ENCODE peak calls at places on chromosomes 12 and 14, in six cellular contexts. One of them, this sample, is unnamed.

GRCh38 chr12:44881197-44881596 is 5.1 kb upstream of the NELL2 start:
- DNase-seq in upper lobe of right lung: no peak
- DNase-seq in fibroblast of lung: no peak
- DNase-seq in hepatocyte: no peak
- DNase-seq in H7: no peak
- DNase-seq in AG04449: no peak
- DNase-seq in this sample: no peak

GRCh38 chr14:75279153-75279738 is 618 bp downstream of the FOS start:
- DNase-seq in H7: peak; percentile 52
- DNase-seq in AG04449: no peak
- DNase-seq in upper lobe of right lung: peak; percentile 82
- DNase-seq in hepatocyte: peak; percentile 57
- DNase-seq in fibroblast of lung: peak; percentile 90
- DNase-seq in this sample: peak; percentile 94

GRCh38 chr12:19402211-19402610 is 37.1 kb upstream of the AEBP2 start:
- DNase-seq in fibroblast of lung: no peak
- DNase-seq in hepatocyte: no peak
- DNase-seq in upper lobe of right lung: no peak
- DNase-seq in H7: no peak
- DNase-seq in AG04449: no peak
- DNase-seq in this sample: no peak

GRCh38 chr12:7189398-7190267 is at the start of gene PEX5:
- DNase-seq in AG04449: peak; percentile 42
- DNase-seq in H7: peak; percentile 94
- DNase-seq in hepatocyte: peak; percentile 96
- DNase-seq in fibroblast of lung: peak; percentile 94
- DNase-seq in upper lobe of right lung: peak; percentile 94
- DNase-seq in this sample: peak; percentile 94

GRCh38 chr14:69314327-69314726 is 54.4 kb downstream of the GALNT16 start:
- DNase-seq in fibroblast of lung: no peak
- DNase-seq in upper lobe of right lung: peak; percentile 16
- DNase-seq in hepatocyte: no peak
- DNase-seq in AG04449: no peak
- DNase-seq in H7: no peak
- DNase-seq in this sample: peak; percentile 48

GRCh38 chr12:31226639-31227038 is 99.3 kb downstream of the SINHCAF start:
- DNase-seq in hepatocyte: no peak
- DNase-seq in H7: no peak
- DNase-seq in upper lobe of right lung: no peak
- DNase-seq in AG04449: no peak
- DNase-seq in fibroblast of lung: no peak
- DNase-seq in this sample: no peak

GRCh38 chr12:2783936-2784600 is 10.7 kb upstream of the FKBP4 start:
- DNase-seq in upper lobe of right lung: peak; percentile 83
- DNase-seq in hepatocyte: peak; percentile 77
- DNase-seq in H7: peak; percentile 83
- DNase-seq in AG04449: no peak
- DNase-seq in fibroblast of lung: peak; percentile 52
- DNase-seq in this sample: peak; percentile 79

GRCh38 chr12:100858658-100859057 is 64.1 kb downstream of the ANO4 start:
- DNase-seq in AG04449: no peak
- DNase-seq in fibroblast of lung: no peak
- DNase-seq in upper lobe of right lung: no peak
- DNase-seq in hepatocyte: no peak
- DNase-seq in H7: no peak
- DNase-seq in this sample: no peak

GRCh38 chr14:94571395-94571794 is 9.8 kb upstream of the SERPINA5 start:
- DNase-seq in fibroblast of lung: peak; percentile 16
- DNase-seq in upper lobe of right lung: no peak
- DNase-seq in hepatocyte: no peak
- DNase-seq in H7: no peak
- DNase-seq in AG04449: no peak
- DNase-seq in this sample: no peak

GRCh38 chr12:82818276-82819035 is 131.8 kb downstream of the TMTC2 start:
- DNase-seq in AG04449: no peak
- DNase-seq in upper lobe of right lung: no peak
- DNase-seq in fibroblast of lung: peak; percentile 12
- DNase-seq in H7: no peak
- DNase-seq in hepatocyte: no peak
- DNase-seq in this sample: no peak

GRCh38 chr14:92503756-92504491 is 9.7 kb upstream of the RIN3 start:
- DNase-seq in upper lobe of right lung: no peak
- DNase-seq in H7: no peak
- DNase-seq in AG04449: no peak
- DNase-seq in fibroblast of lung: peak; percentile 31
- DNase-seq in hepatocyte: peak; percentile 62
- DNase-seq in this sample: peak; percentile 45

GRCh38 chr12:104057771-104058197 is 6.5 kb upstream of the HCFC2 start:
- DNase-seq in H7: peak; percentile 52
- DNase-seq in AG04449: no peak
- DNase-seq in fibroblast of lung: peak; percentile 41
- DNase-seq in hepatocyte: no peak
- DNase-seq in upper lobe of right lung: no peak
- DNase-seq in this sample: no peak

GRCh38 chr14:77186911-77187648 is 5.5 kb downstream of the TMEM63C start:
- DNase-seq in upper lobe of right lung: no peak
- DNase-seq in H7: peak; percentile 46
- DNase-seq in fibroblast of lung: no peak
- DNase-seq in hepatocyte: peak; percentile 60
- DNase-seq in AG04449: no peak
- DNase-seq in this sample: peak; percentile 50

GRCh38 chr14:89445252-89445973 is 28.4 kb upstream of the FOXN3 start:
- DNase-seq in hepatocyte: no peak
- DNase-seq in AG04449: no peak
- DNase-seq in fibroblast of lung: no peak
- DNase-seq in upper lobe of right lung: no peak
- DNase-seq in H7: no peak
- DNase-seq in this sample: peak; percentile 33

GRCh38 chr12:39780527-39781446 is 161.2 kb upstream of the ABCD2 start:
- DNase-seq in hepatocyte: no peak
- DNase-seq in upper lobe of right lung: no peak
- DNase-seq in AG04449: no peak
- DNase-seq in fibroblast of lung: peak; percentile 3
- DNase-seq in H7: no peak
- DNase-seq in this sample: no peak

GRCh38 chr12:75852956-75853355 is 178.6 kb downstream of the PHLDA1 start:
- DNase-seq in fibroblast of lung: no peak
- DNase-seq in AG04449: no peak
- DNase-seq in H7: no peak
- DNase-seq in upper lobe of right lung: no peak
- DNase-seq in hepatocyte: no peak
- DNase-seq in this sample: no peak

GRCh38 chr14:50047274-50047676 is 69.1 kb downstream of the VCPKMT start:
- DNase-seq in AG04449: no peak
- DNase-seq in upper lobe of right lung: no peak
- DNase-seq in hepatocyte: peak; percentile 65
- DNase-seq in H7: no peak
- DNase-seq in fibroblast of lung: no peak
- DNase-seq in this sample: no peak

GRCh38 chr14:26987734-26988363 is 390.0 kb upstream of the NOVA1 start:
- DNase-seq in AG04449: no peak
- DNase-seq in fibroblast of lung: no peak
- DNase-seq in H7: no peak
- DNase-seq in upper lobe of right lung: no peak
- DNase-seq in hepatocyte: no peak
- DNase-seq in this sample: no peak

GRCh38 chr14:93305708-93306418 is 27.0 kb downstream of the BTBD7 start:
- DNase-seq in upper lobe of right lung: no peak
- DNase-seq in hepatocyte: no peak
- DNase-seq in AG04449: no peak
- DNase-seq in fibroblast of lung: no peak
- DNase-seq in H7: no peak
- DNase-seq in this sample: no peak

GRCh38 chr12:57852195-57852594 is 5.7 kb upstream of the CTDSP2 start:
- DNase-seq in fibroblast of lung: no peak
- DNase-seq in H7: no peak
- DNase-seq in hepatocyte: no peak
- DNase-seq in upper lobe of right lung: no peak
- DNase-seq in AG04449: no peak
- DNase-seq in this sample: peak; percentile 86

GRCh38 chr14:49999216-49999761 is 106.4 kb downstream of the ARF6 start:
- DNase-seq in H7: peak; percentile 33
- DNase-seq in upper lobe of right lung: peak; percentile 83
- DNase-seq in AG04449: peak; percentile 67
- DNase-seq in fibroblast of lung: peak; percentile 69
- DNase-seq in hepatocyte: peak; percentile 81
- DNase-seq in this sample: peak; percentile 89

GRCh38 chr14:104372390-104373054 is 207.0 kb upstream of the C14orf180 start:
- DNase-seq in H7: no peak
- DNase-seq in AG04449: no peak
- DNase-seq in fibroblast of lung: no peak
- DNase-seq in upper lobe of right lung: no peak
- DNase-seq in hepatocyte: no peak
- DNase-seq in this sample: no peak

GRCh38 chr12:64385468-64385867 is 5.1 kb downstream of the C12orf56 start:
- DNase-seq in upper lobe of right lung: no peak
- DNase-seq in AG04449: no peak
- DNase-seq in hepatocyte: no peak
- DNase-seq in fibroblast of lung: no peak
- DNase-seq in H7: no peak
- DNase-seq in this sample: no peak

GRCh38 chr12:64389154-64389553 is 1.4 kb downstream of the C12orf56 start:
- DNase-seq in fibroblast of lung: no peak
- DNase-seq in H7: no peak
- DNase-seq in upper lobe of right lung: no peak
- DNase-seq in AG04449: no peak
- DNase-seq in hepatocyte: no peak
- DNase-seq in this sample: no peak

GRCh38 chr12:64387201-64387816 is 3.2 kb downstream of the C12orf56 start:
- DNase-seq in fibroblast of lung: no peak
- DNase-seq in upper lobe of right lung: no peak
- DNase-seq in hepatocyte: peak; percentile 23
- DNase-seq in AG04449: no peak
- DNase-seq in H7: no peak
- DNase-seq in this sample: no peak

GRCh38 chr12:64392221-64392620 is 1.7 kb upstream of the C12orf56 start:
- DNase-seq in fibroblast of lung: peak; percentile 69
- DNase-seq in AG04449: no peak
- DNase-seq in upper lobe of right lung: no peak
- DNase-seq in hepatocyte: peak; percentile 49
- DNase-seq in H7: peak; percentile 42
- DNase-seq in this sample: no peak

DNA sequence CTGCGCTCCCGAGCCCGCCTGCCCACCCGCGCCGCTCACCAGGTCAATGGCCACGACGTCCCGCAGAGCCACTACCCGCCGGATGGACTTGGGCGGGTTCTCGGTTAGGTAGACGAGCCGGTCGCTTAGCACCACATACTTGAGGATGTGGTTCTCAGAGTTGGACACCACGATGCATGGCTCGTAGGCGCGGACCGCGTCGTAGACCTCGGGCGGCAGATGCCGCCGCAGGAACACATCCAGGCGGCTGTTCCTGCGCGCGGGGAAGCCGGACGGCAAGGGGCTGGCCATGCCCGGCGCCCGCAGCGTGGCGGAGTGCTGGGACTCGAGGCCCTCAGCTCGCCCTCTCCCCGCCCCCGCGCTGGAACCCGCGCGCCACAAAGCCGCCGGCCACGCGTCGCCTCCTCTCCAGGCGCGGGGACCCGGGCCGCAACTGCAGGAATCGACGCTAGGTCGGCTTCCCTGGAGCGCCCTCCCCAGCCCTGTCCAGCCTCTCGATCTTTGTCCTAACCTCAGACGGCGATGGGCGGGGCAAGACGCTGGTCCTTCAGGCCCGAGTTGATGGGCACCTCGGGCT is at the start of gene C12orf56:
- DNase-seq in H7: peak; percentile 59
- DNase-seq in upper lobe of right lung: no peak
- DNase-seq in hepatocyte: peak; percentile 42
- DNase-seq in AG04449: no peak
- DNase-seq in fibroblast of lung: no peak
- DNase-seq in this sample: no peak
- H3K4me3 ChIP-seq in H7: peak within 1 kb of the TSS; percentile 40
- H3K4me3 ChIP-seq in upper lobe of right lung: peak within 1 kb of the TSS; percentile 44
- H3K4me3 ChIP-seq in hepatocyte: no peak within 1 kb of the TSS
- H3K4me3 ChIP-seq in AG04449: peak within 1 kb of the TSS; percentile 56
- H3K4me3 ChIP-seq in fibroblast of lung: peak within 1 kb of the TSS; percentile 47
- H3K4me3 ChIP-seq in this sample: peak within 1 kb of the TSS; percentile 24

GRCh38 chr12:89319606-89320005 is 32.7 kb downstream of the DUSP6 start:
- DNase-seq in H7: no peak
- DNase-seq in AG04449: no peak
- DNase-seq in hepatocyte: no peak
- DNase-seq in fibroblast of lung: no peak
- DNase-seq in upper lobe of right lung: no peak
- DNase-seq in this sample: no peak
- H3K4me3 ChIP-seq in H7: no peak overlapping the region
- H3K4me3 ChIP-seq in AG04449: no peak overlapping the region
- H3K4me3 ChIP-seq in hepatocyte: no peak overlapping the region
- H3K4me3 ChIP-seq in fibroblast of lung: no peak overlapping the region
- H3K4me3 ChIP-seq in upper lobe of right lung: no peak overlapping the region
- H3K4me3 ChIP-seq in this sample: no peak overlapping the region

GRCh38 chr14:102848830-102849521 is 71.7 kb downstream of the TRAF3 start:
- DNase-seq in AG04449: no peak
- DNase-seq in H7: no peak
- DNase-seq in fibroblast of lung: peak; percentile 52
- DNase-seq in upper lobe of right lung: no peak
- DNase-seq in hepatocyte: no peak
- DNase-seq in this sample: peak; percentile 71
- H3K4me3 ChIP-seq in AG04449: no peak overlapping the region
- H3K4me3 ChIP-seq in H7: no peak overlapping the region
- H3K4me3 ChIP-seq in fibroblast of lung: no peak overlapping the region
- H3K4me3 ChIP-seq in upper lobe of right lung: no peak overlapping the region
- H3K4me3 ChIP-seq in hepatocyte: no peak overlapping the region
- H3K4me3 ChIP-seq in this sample: peak overlapping the region; percentile 27

GRCh38 chr14:64682843-64683242 is 21.4 kb upstream of the PLEKHG3 start:
- DNase-seq in AG04449: no peak
- DNase-seq in upper lobe of right lung: no peak
- DNase-seq in H7: no peak
- DNase-seq in hepatocyte: no peak
- DNase-seq in fibroblast of lung: no peak
- DNase-seq in this sample: no peak

GRCh38 chr14:64680013-64680674 is 24.1 kb upstream of the PLEKHG3 start:
- DNase-seq in AG04449: no peak
- DNase-seq in upper lobe of right lung: no peak
- DNase-seq in fibroblast of lung: no peak
- DNase-seq in H7: no peak
- DNase-seq in hepatocyte: peak; percentile 60
- DNase-seq in this sample: no peak

GRCh38 chr14:64682173-64682710 is 22.0 kb upstream of the PLEKHG3 start:
- DNase-seq in fibroblast of lung: peak; percentile 53
- DNase-seq in upper lobe of right lung: peak; percentile 76
- DNase-seq in H7: peak; percentile 75
- DNase-seq in AG04449: no peak
- DNase-seq in hepatocyte: peak; percentile 82
- DNase-seq in this sample: peak; percentile 88

GRCh38 chr14:64683264-64683663 is 21.0 kb upstream of the PLEKHG3 start:
- DNase-seq in upper lobe of right lung: no peak
- DNase-seq in fibroblast of lung: no peak
- DNase-seq in hepatocyte: no peak
- DNase-seq in AG04449: no peak
- DNase-seq in H7: no peak
- DNase-seq in this sample: peak; percentile 76

DNA sequence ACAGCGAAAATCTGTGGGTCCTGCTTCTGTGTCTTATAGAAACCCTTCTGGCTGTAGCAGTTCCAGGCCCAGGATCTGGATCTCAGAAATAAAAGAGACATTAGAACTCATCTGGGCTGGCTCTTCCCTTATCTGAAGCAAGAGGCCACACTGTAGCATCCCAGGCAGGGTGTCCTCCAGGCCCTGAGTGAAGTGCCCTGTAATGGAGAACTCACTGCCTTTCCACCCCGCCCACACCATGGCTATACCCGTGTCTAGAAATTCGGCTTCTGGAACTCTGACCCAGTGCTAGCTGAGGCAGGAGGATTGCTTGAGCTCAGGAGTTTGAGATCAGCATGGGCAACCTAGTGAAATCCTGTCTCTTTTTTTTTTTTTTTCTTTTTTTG is 23.6 kb upstream of the PLEKHG3 start:
- DNase-seq in upper lobe of right lung: no peak
- DNase-seq in fibroblast of lung: no peak
- DNase-seq in hepatocyte: no peak
- DNase-seq in H7: no peak
- DNase-seq in AG04449: no peak
- DNase-seq in this sample: no peak
- H3K4me3 ChIP-seq in upper lobe of right lung: no peak overlapping the region
- H3K4me3 ChIP-seq in fibroblast of lung: no peak overlapping the region
- H3K4me3 ChIP-seq in hepatocyte: no peak overlapping the region
- H3K4me3 ChIP-seq in H7: no peak overlapping the region
- H3K4me3 ChIP-seq in AG04449: no peak overlapping the region
- H3K4me3 ChIP-seq in this sample: no peak overlapping the region